ENCODE peak calls at places on chromosomes 12 and 14, in four cellular contexts. One of them, this sample, is unnamed.

GRCh38 chr14:22281322-22281977 is 307.6 kb downstream of the DAD1 start:
- DNase-seq in activated T-helper 1 cell treated with anti-CD3 and anti-CD28 coated beads, Interleukin-2, amount 50 U/mL, for 16 hours: no peak
- DNase-seq in endothelial cell: no peak
- DNase-seq in COLO829: no peak
- DNase-seq in this sample: no peak

GRCh38 chr14:54796961-54797360 is 105.7 kb downstream of the GCH1 start:
- DNase-seq in activated T-helper 1 cell treated with anti-CD3 and anti-CD28 coated beads, Interleukin-2, amount 50 U/mL, for 16 hours: no peak
- DNase-seq in COLO829: no peak
- DNase-seq in endothelial cell: no peak
- DNase-seq in this sample: peak

GRCh38 chr12:92208613-92209121 is 63.0 kb upstream of the BTG1 start:
- DNase-seq in endothelial cell: no peak
- DNase-seq in activated T-helper 1 cell treated with anti-CD3 and anti-CD28 coated beads, Interleukin-2, amount 50 U/mL, for 16 hours: no peak
- DNase-seq in COLO829: peak
- DNase-seq in this sample: peak

GRCh38 chr12:24919346-24920001 is 29.4 kb downstream of the BCAT1 start:
- DNase-seq in endothelial cell: no peak
- DNase-seq in activated T-helper 1 cell treated with anti-CD3 and anti-CD28 coated beads, Interleukin-2, amount 50 U/mL, for 16 hours: no peak
- DNase-seq in COLO829: no peak
- DNase-seq in this sample: no peak

GRCh38 chr14:31127690-31128089 is 79.9 kb downstream of the HECTD1 start:
- DNase-seq in activated T-helper 1 cell treated with anti-CD3 and anti-CD28 coated beads, Interleukin-2, amount 50 U/mL, for 16 hours: no peak
- DNase-seq in endothelial cell: no peak
- DNase-seq in COLO829: no peak
- DNase-seq in this sample: no peak

GRCh38 chr12:81167694-81168093 is 89.8 kb downstream of the ACSS3 start:
- DNase-seq in endothelial cell: no peak
- DNase-seq in activated T-helper 1 cell treated with anti-CD3 and anti-CD28 coated beads, Interleukin-2, amount 50 U/mL, for 16 hours: no peak
- DNase-seq in COLO829: no peak
- DNase-seq in this sample: no peak

GRCh38 chr14:60164717-60165546 is at the start of gene DHRS7:
- DNase-seq in endothelial cell: peak
- DNase-seq in activated T-helper 1 cell treated with anti-CD3 and anti-CD28 coated beads, Interleukin-2, amount 50 U/mL, for 16 hours: peak
- DNase-seq in COLO829: peak
- DNase-seq in this sample: peak

GRCh38 chr14:82313889-82314288 is 780.2 kb upstream of the SEL1L start:
- DNase-seq in endothelial cell: no peak
- DNase-seq in activated T-helper 1 cell treated with anti-CD3 and anti-CD28 coated beads, Interleukin-2, amount 50 U/mL, for 16 hours: no peak
- DNase-seq in COLO829: peak
- DNase-seq in this sample: peak